ENCODE peak calls at places on chromosomes 3 and 15, in nine cellular contexts. N, J, K, T, L, Z, H, S and X are unnamed samples.

GRCh38 chr15:83282859-83283812 is 1.3 kb downstream of the BNC1 start:
- DNase-seq in H (no peak), T (peak; percentile 61), J (peak; percentile 61), L (peak; percentile 78), S (peak; percentile 25), K (no peak), N (no peak), Z (no peak), X (no peak)

GRCh38 chr3:17655743-17656142 is 86.7 kb downstream of the TBC1D5 start:
- DNase-seq in L (no peak), S (no peak), J (no peak), Z (no peak), T (no peak), H (no peak), K (no peak), N (no peak), X (no peak)

GRCh38 chr3:103158183-103158582 is 723.4 kb downstream of the ZPLD1 start:
- DNase-seq in Z (no peak), J (no peak), S (no peak), T (no peak), L (no peak), H (no peak), K (no peak), N (no peak), X (no peak)

GRCh38 chr15:48285329-48286214 is 45.7 kb upstream of the DUT start:
- DNase-seq in N (peak; percentile 49), S (peak; percentile 73), K (peak; percentile 92), J (no peak), T (peak; percentile 49), L (no peak), Z (peak; percentile 66), H (peak; percentile 6), X (peak; percentile 72)

GRCh38 chr3:122766430-122766829 is 27.2 kb downstream of the HSPBAP1 start:
- DNase-seq in L (no peak), H (no peak), T (no peak), Z (no peak), N (no peak), K (no peak), J (no peak), S (no peak), X (no peak)

GRCh38 chr3:157098121-157098822 is 61.7 kb downstream of the CCNL1 start:
- DNase-seq in L (no peak), J (no peak), T (no peak), K (no peak), S (no peak), Z (no peak), N (no peak), H (no peak), X (no peak)

GRCh38 chr3:22360197-22360596 is 609.2 kb upstream of the ZNF385D start:
- DNase-seq in T (no peak), L (no peak), N (no peak), S (no peak), K (peak; percentile 0), Z (no peak), J (no peak), H (no peak), X (no peak)

GRCh38 chr3:94101860-94102259 is 39.0 kb downstream of the NSUN3 start:
- DNase-seq in J (no peak), L (no peak), S (no peak), H (no peak), T (no peak), N (no peak), Z (peak; percentile 2), K (peak; percentile 29), X (peak; percentile 18)

GRCh38 chr15:20352241-20353200 is 189.1 kb downstream of the GOLGA6L6 start:
- DNase-seq in S (no peak), Z (no peak), K (no peak), N (no peak), H (no peak), J (peak; percentile 35), L (peak; percentile 80), T (no peak), X (no peak)

GRCh38 chr15:52154896-52155865 is 36.0 kb downstream of the GNB5 start:
- DNase-seq in L (no peak), Z (no peak), S (no peak), T (no peak), H (no peak), J (no peak), K (no peak), N (no peak), X (no peak)

GRCh38 chr3:169722715-169723114 is 42.1 kb downstream of the TERC start:
- DNase-seq in J (no peak), T (no peak), L (no peak), H (no peak), K (no peak), Z (no peak), S (no peak), N (no peak), X (no peak)

GRCh38 chr3:171649282-171649681 is 161.0 kb downstream of the PLD1 start:
- DNase-seq in H (no peak), T (no peak), N (no peak), S (no peak), Z (no peak), L (no peak), J (no peak), K (no peak), X (no peak)

GRCh38 chr3:71694358-71694999 is 30.7 kb downstream of the EIF4E3 start:
- DNase-seq in J (no peak), H (no peak), K (peak; percentile 46), T (no peak), L (no peak), S (no peak), N (no peak), Z (no peak), X (no peak)

GRCh38 chr3:105584351-105584790 is 217.7 kb downstream of the ALCAM start:
- DNase-seq in N (no peak), K (peak; percentile 16), L (no peak), T (no peak), S (no peak), H (no peak), Z (no peak), J (no peak), X (no peak)

GRCh38 chr3:142275856-142276255 is 50.5 kb upstream of the GK5 start:
- DNase-seq in L (no peak), N (no peak), K (peak; percentile 98), H (no peak), Z (no peak), J (no peak), T (no peak), S (no peak), X (peak; percentile 37)

GRCh38 chr3:188789201-188789600 is 382.6 kb upstream of the TPRG1 start:
- DNase-seq in H (no peak), L (no peak), S (no peak), T (no peak), N (no peak), Z (no peak), J (no peak), K (no peak), X (no peak)

GRCh38 chr15:90650117-90650955 is 66.8 kb upstream of the BLM start:
- DNase-seq in T (no peak), S (no peak), L (no peak), H (no peak), N (no peak), Z (no peak), J (no peak), K (peak; percentile 66), X (no peak)

GRCh38 chr15:25180606-25181289 is 226.0 kb downstream of the SNRPN start:
- DNase-seq in Z (no peak), N (no peak), K (no peak), S (no peak), H (no peak), J (peak; percentile 11), T (no peak), L (peak; percentile 40), X (no peak)

GRCh38 chr3:13217736-13218540 is 144.7 kb upstream of the IQSEC1 start:
- DNase-seq in Z (peak; percentile 63), S (no peak), N (peak; percentile 96), H (no peak), T (no peak), K (no peak), J (peak; percentile 16), L (no peak), X (no peak)